ENCODE peak calls at places on chromosomes 12 and 14, in ten cellular contexts. N is K562; Y is thoracic aorta; S is lower lobe of right lung; O is sigmoid colon; B is CD8-positive, alpha-beta T cell; X is brain microvascular endothelial cell; H is astrocyte of the spinal cord; W is coronary artery; A is adrenal gland. J is an unnamed sample.

GRCh38 chr14:105419305-105420091 is at the start of gene MTA1:
- DNase-seq in N (peak; percentile 78), B (no peak), A (no peak), Y (no peak), O (no peak), X (no peak), H (no peak), S (no peak), W (peak; percentile 77), J (no peak)

GRCh38 chr12:131828671-131829350 is 618 bp downstream of the MMP17 start:
- DNase-seq in H (no peak), S (no peak), X (no peak), W (no peak), O (no peak), A (no peak), B (no peak), Y (no peak), N (peak; percentile 55), J (no peak)

GRCh38 chr14:96624661-96625435 is 122.7 kb downstream of the PAPOLA start:
- DNase-seq in O (no peak), B (no peak), A (no peak), X (no peak), N (no peak), H (no peak), W (no peak), Y (no peak), S (no peak), J (no peak)

GRCh38 chr12:51124504-51124903 is 41.1 kb upstream of the CSRNP2 start:
- DNase-seq in A (no peak), O (no peak), N (no peak), H (no peak), Y (no peak), B (no peak), S (no peak), W (no peak), X (no peak), J (no peak)

GRCh38 chr14:23550827-23551265 is 719 bp downstream of the ZFHX2 start:
- DNase-seq in X (no peak), Y (no peak), W (no peak), O (no peak), B (no peak), H (no peak), S (peak; percentile 60), N (peak; percentile 69), A (peak; percentile 42), J (no peak)

GRCh38 chr14:52175982-52176502 is 91.5 kb upstream of the PTGDR start:
- DNase-seq in A (no peak), O (no peak), B (peak; percentile 36), H (no peak), W (no peak), N (no peak), S (no peak), Y (no peak), X (no peak), J (peak; percentile 12)

GRCh38 chr12:57452937-57453509 is 2.1 kb upstream of the INHBE start:
- DNase-seq in B (no peak), S (peak; percentile 83), X (peak; percentile 81), N (peak; percentile 72), W (no peak), O (peak; percentile 89), H (peak; percentile 77), A (peak; percentile 82), Y (no peak), J (no peak)

GRCh38 chr12:30847259-30847658 is 79.3 kb upstream of the TSPAN11 start:
- DNase-seq in A (no peak), W (no peak), X (peak; percentile 70), O (no peak), N (peak; percentile 37), B (no peak), S (no peak), H (peak; percentile 68), Y (no peak), J (peak; percentile 53)

GRCh38 chr14:105982664-105983063 is 456.3 kb downstream of the TMEM121 start:
- DNase-seq in X (no peak), B (no peak), S (no peak), N (no peak), Y (no peak), W (no peak), H (no peak), O (no peak), A (no peak), J (no peak)

GRCh38 chr14:74611672-74612345 is at the start of gene LTBP2:
- DNase-seq in X (no peak), B (no peak), Y (no peak), W (no peak), O (no peak), A (no peak), H (peak; percentile 63), N (peak; percentile 26), S (no peak), J (no peak)

GRCh38 chr14:79551591-79551990 is 659.7 kb downstream of the DIO2 start:
- DNase-seq in Y (no peak), N (no peak), O (no peak), X (no peak), W (no peak), H (no peak), B (no peak), S (no peak), A (no peak), J (no peak)

GRCh38 chr14:71688576-71688975 is 243.7 kb upstream of the RGS6 start:
- DNase-seq in Y (no peak), B (no peak), A (no peak), S (no peak), N (no peak), O (no peak), H (no peak), W (no peak), X (no peak), J (no peak)
- TF ChIP-seq CTCF in Y (no peak), B (no peak), A (no peak), S (no peak), N (no peak), O (no peak), H (no peak), W (no peak), X (no peak), J (no peak)

GRCh38 chr12:24810378-24810777 is 138.5 kb downstream of the BCAT1 start:
- DNase-seq in Y (no peak), A (no peak), B (no peak), X (no peak), H (no peak), O (no peak), W (no peak), N (no peak), S (no peak), J (no peak)

GRCh38 chr12:24815087-24815423 is 133.8 kb downstream of the BCAT1 start:
- DNase-seq in X (no peak), N (no peak), A (no peak), W (no peak), H (no peak), S (no peak), Y (no peak), B (no peak), O (no peak), J (no peak)

GRCh38 chr12:24808651-24809050 is 140.2 kb downstream of the BCAT1 start:
- DNase-seq in W (no peak), S (no peak), X (no peak), H (no peak), N (no peak), B (no peak), A (no peak), O (no peak), Y (no peak), J (no peak)

GRCh38 chr12:24814379-24815086 is 134.4 kb downstream of the BCAT1 start:
- DNase-seq in H (no peak), S (no peak), N (no peak), O (no peak), X (no peak), A (no peak), B (no peak), Y (no peak), W (no peak), J (peak; percentile 57)
- H3K4me3 ChIP-seq in H (no peak overlapping the region), S (peak overlapping the region; percentile 26), N (no peak overlapping the region), O (no peak overlapping the region), X (no peak overlapping the region), A (no peak overlapping the region), B (peak overlapping the region; percentile 21), Y (no peak overlapping the region), W (no peak overlapping the region), J (peak overlapping the region; percentile 1)

GRCh38 chr12:90008277-90008676 is 299.6 kb upstream of the ATP2B1 start:
- DNase-seq in A (no peak), X (no peak), W (no peak), Y (no peak), S (no peak), B (no peak), O (no peak), N (no peak), H (no peak), J (no peak)

GRCh38 chr12:90004319-90005074 is 295.9 kb upstream of the ATP2B1 start:
- DNase-seq in Y (no peak), O (no peak), X (no peak), S (no peak), W (no peak), B (no peak), H (no peak), A (no peak), N (no peak), J (no peak)

GRCh38 chr12:90015228-90015627 is 306.6 kb upstream of the ATP2B1 start:
- DNase-seq in O (no peak), W (no peak), N (no peak), Y (no peak), A (no peak), H (no peak), S (no peak), X (no peak), B (no peak), J (no peak)

GRCh38 chr12:90013409-90013808 is 304.8 kb upstream of the ATP2B1 start:
- DNase-seq in O (no peak), X (no peak), N (no peak), H (no peak), Y (no peak), B (no peak), S (no peak), W (no peak), A (no peak), J (no peak)

GRCh38 chr12:90010089-90010488 is 301.5 kb upstream of the ATP2B1 start:
- DNase-seq in S (no peak), H (peak; percentile 17), N (no peak), A (no peak), Y (no peak), O (no peak), B (no peak), W (no peak), X (peak; percentile 33), J (no peak)
- TF ChIP-seq CTCF in S (no peak), H (peak; percentile 33), N (no peak), A (no peak), Y (no peak), O (no peak), B (no peak), W (no peak), X (peak; percentile 65), J (no peak)

DNA sequence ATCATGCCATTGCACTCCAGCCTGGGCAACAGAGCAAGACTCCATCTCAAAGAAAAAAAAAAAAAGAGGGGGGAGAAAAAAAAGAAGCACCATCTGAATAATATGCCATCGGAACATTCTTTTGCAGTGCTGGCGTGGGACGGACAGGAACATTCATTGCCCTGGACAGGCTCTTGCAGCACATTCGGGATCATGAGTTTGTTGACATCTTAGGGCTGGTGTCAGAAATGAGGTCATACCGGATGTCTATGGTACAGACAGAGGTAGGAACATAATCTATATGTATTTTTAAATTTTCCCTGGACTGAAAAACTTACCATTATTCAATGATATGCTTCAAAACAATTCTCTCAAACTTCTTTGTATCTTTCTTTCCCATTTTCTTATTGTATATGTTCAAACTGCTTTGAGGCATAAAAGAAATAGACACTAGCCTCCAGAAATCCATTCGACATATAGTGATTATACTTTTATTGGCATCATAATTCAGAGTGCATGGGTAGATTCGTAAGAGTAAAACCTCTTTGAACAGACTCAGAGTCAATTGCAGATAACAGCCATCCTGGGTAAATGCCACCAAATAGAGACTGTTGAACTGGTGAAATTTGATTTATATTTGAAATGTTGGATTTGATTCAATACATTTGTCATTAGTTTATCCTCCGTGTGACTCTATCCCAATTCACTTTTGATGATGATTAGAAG is 199.7 kb downstream of the EPS8 start:
- DNase-seq in Y (no peak), W (no peak), H (no peak), N (no peak), S (no peak), O (no peak), X (no peak), A (no peak), B (no peak), J (no peak)
- H3K4me3 ChIP-seq in Y (peak overlapping the region; percentile 66), W (no peak overlapping the region), H (no peak overlapping the region), N (no peak overlapping the region), S (no peak overlapping the region), O (no peak overlapping the region), X (peak overlapping the region; percentile 57), A (no peak overlapping the region), B (no peak overlapping the region), J (no peak overlapping the region)